ENCODE peak calls at places on chromosomes 2 and 18, in eight cellular contexts. J, G, U, D, K, Z, O and P are unnamed samples.

GRCh38 chr2:237020086-237020485 is 65.6 kb upstream of the COPS8 start:
- DNase-seq in J (no peak), G (no peak), U (no peak), D (no peak), K (no peak), Z (no peak), O (no peak), P (no peak)

GRCh38 chr2:98537390-98537972 is 70.8 kb downstream of the COA5 start:
- DNase-seq in J (no peak), G (no peak), U (no peak), D (no peak), K (no peak), Z (no peak), O (no peak), P (no peak)

GRCh38 chr2:175964195-175964594 is 37.9 kb downstream of the LNPK start:
- DNase-seq in J (no peak), G (no peak), U (no peak), D (no peak), K (no peak), Z (no peak), O (no peak), P (no peak)

GRCh38 chr2:75003276-75003675 is 44.8 kb downstream of the POLE4 start:
- DNase-seq in J (no peak), G (no peak), U (no peak), D (no peak), K (no peak), Z (no peak), O (no peak), P (no peak)

GRCh38 chr2:133561045-133561852 is 7.0 kb downstream of the NCKAP5 start:
- DNase-seq in J (no peak), G (no peak), U (no peak), D (no peak), K (peak; percentile 19), Z (no peak), O (no peak), P (no peak)

GRCh38 chr2:16537347-16537746 is 128.3 kb downstream of the CYRIA start:
- DNase-seq in J (no peak), G (no peak), U (no peak), D (no peak), K (no peak), Z (no peak), O (no peak), P (no peak)

GRCh38 chr2:102839668-102840388 is 78.0 kb downstream of the TMEM182 start:
- DNase-seq in J (no peak), G (no peak), U (no peak), D (no peak), K (peak; percentile 30), Z (peak; percentile 57), O (peak; percentile 54), P (no peak)

GRCh38 chr2:143847257-143847656 is 672.7 kb downstream of the ZEB2 start:
- DNase-seq in J (no peak), G (no peak), U (no peak), D (no peak), K (no peak), Z (no peak), O (no peak), P (no peak)

GRCh38 chr2:156476021-156476420 is 39.8 kb downstream of the GPD2 start:
- DNase-seq in J (no peak), G (no peak), U (no peak), D (no peak), K (no peak), Z (no peak), O (no peak), P (no peak)

GRCh38 chr18:58891753-58892152 is 27.1 kb downstream of the ZNF532 start:
- DNase-seq in J (no peak), G (no peak), U (no peak), D (no peak), K (no peak), Z (no peak), O (no peak), P (no peak)

GRCh38 chr2:10912076-10912731 is 470 bp downstream of the KCNF1 start:
- DNase-seq in J (no peak), G (no peak), U (no peak), D (no peak), K (no peak), Z (peak; percentile 58), O (no peak), P (no peak)

DNA sequence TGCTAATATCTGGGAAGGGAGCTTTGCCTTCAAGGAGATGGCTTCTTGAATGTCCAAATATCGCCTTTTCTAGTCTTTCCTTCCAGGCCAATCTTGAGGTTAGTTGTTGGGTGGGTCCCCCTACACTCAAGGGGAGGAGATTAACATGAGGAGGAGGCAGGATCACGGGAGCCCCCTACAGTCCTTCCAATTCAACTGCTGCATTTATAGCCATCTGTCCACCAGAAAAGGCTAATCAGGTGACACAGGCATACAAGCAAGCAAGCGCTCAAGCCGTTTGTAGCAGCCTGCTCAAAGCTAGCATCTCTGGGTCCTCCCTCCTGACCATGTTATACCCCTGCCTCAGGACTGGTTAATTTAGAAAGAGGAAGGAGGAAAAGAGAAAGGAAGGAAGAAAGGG is 87.6 kb downstream of the MRPS9 start:
- DNase-seq in J (no peak), G (no peak), U (no peak), D (no peak), K (no peak), Z (no peak), O (no peak), P (no peak)
- TF ChIP-seq CTCF in J (no peak), G (no peak), U (no peak), D (no peak), K (no peak), Z (peak; percentile 17), O (no peak), P (peak; percentile 34)

DNA sequence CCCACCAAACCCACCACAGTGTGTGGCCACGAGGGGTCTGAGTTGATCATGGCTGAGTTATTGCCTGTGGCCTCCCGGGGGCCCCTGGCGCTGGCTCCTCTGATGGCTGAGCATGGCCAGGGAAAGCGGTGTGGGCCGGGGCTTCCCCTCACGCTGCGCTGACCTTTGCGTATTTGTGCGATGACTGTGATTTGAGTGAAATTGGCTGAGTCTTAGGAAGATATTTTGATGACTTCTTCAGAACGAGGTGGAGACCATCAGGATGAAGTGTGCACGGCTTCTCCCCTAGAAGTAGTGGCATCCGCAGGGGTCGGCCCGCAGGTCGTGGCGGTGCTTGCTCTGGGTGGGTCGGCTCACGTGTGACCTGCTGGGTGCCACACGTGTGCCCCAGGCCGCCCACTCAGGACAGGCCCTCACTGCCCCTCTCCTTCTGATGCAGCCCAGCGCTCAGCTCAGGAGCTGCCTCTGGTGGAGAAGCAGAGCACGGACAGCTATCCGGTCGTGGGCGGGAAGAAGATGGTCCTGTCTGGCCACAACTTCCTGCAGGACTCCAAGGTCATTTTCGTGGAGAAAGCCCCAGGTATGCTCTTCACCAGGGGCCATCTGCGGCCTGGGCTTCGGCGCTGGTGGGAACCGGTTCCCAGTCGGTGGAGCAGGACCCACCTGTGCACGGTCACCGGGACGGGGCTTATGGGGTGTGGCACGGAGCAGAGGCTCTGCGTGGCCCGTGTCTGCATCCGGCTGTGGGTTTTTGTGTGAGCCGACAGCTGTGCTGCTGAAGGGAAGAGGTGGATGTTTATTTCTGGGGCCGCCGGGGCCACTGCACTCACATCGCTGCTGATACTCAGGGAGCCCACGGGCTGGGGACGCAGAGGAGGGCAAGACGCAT is 55.8 kb downstream of the NFATC1 start:
- DNase-seq in J (no peak), G (no peak), U (no peak), D (no peak), K (no peak), Z (no peak), O (no peak), P (no peak)
- TF ChIP-seq CTCF in J (peak; percentile 10), G (no peak), U (no peak), D (no peak), K (no peak), Z (peak; percentile 15), O (no peak), P (peak; percentile 22)

GRCh38 chr2:225616848-225617247 is 217.3 kb downstream of the NYAP2 start:
- DNase-seq in J (no peak), G (no peak), U (no peak), D (no peak), K (no peak), Z (no peak), O (no peak), P (no peak)

GRCh38 chr2:225616372-225616771 is 216.9 kb downstream of the NYAP2 start:
- DNase-seq in J (no peak), G (no peak), U (no peak), D (no peak), K (no peak), Z (no peak), O (no peak), P (no peak)

GRCh38 chr2:225615514-225615913 is 216.0 kb downstream of the NYAP2 start:
- DNase-seq in J (no peak), G (no peak), U (no peak), D (no peak), K (no peak), Z (no peak), O (no peak), P (no peak)

GRCh38 chr2:225614915-225615314 is 215.4 kb downstream of the NYAP2 start:
- DNase-seq in J (no peak), G (no peak), U (no peak), D (no peak), K (no peak), Z (no peak), O (no peak), P (no peak)

GRCh38 chr2:225612636-225613035 is 213.1 kb downstream of the NYAP2 start:
- DNase-seq in J (no peak), G (no peak), U (no peak), D (no peak), K (no peak), Z (no peak), O (no peak), P (no peak)
- TF ChIP-seq CTCF in J (no peak), G (no peak), U (no peak), D (no peak), K (no peak), Z (no peak), O (no peak), P (no peak)

GRCh38 chr2:220152281-220152680 is 524.9 kb downstream of the SLC4A3 start:
- DNase-seq in J (no peak), G (no peak), U (no peak), D (no peak), K (no peak), Z (no peak), O (no peak), P (no peak)

GRCh38 chr2:220159738-220160137 is 532.3 kb downstream of the SLC4A3 start:
- DNase-seq in J (no peak), G (no peak), U (no peak), D (no peak), K (no peak), Z (no peak), O (no peak), P (no peak)

GRCh38 chr2:220157312-220157711 is 529.9 kb downstream of the SLC4A3 start:
- DNase-seq in J (no peak), G (no peak), U (no peak), D (no peak), K (no peak), Z (no peak), O (no peak), P (no peak)

GRCh38 chr2:220148849-220149248 is 521.4 kb downstream of the SLC4A3 start:
- DNase-seq in J (no peak), G (no peak), U (no peak), D (no peak), K (no peak), Z (no peak), O (no peak), P (no peak)

DNA sequence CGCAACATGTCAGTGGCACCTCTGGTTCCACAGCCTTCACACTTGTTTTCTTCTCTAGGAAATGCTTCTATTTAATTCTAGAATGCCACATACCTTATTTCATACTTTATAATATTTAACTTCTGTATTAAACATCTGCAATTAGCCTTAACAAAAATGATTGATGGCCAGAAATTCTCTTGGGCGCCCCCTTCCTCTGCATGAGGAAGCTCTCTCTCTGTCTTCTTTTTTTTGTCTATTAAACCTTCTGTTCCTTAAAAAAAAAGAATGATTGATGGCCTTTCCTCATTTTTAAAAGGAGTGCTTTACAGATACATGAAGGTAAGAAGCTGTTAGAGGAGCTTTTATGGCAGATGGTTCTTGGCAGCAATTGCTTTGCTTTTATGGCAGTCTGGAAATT is 526.8 kb downstream of the SLC4A3 start:
- DNase-seq in J (no peak), G (no peak), U (no peak), D (no peak), K (no peak), Z (no peak), O (no peak), P (no peak)
- TF ChIP-seq CTCF in J (peak; percentile 9), G (no peak), U (no peak), D (no peak), K (no peak), Z (peak; percentile 35), O (peak; percentile 22), P (peak; percentile 45)